ENCODE peak calls at places on chromosomes 6 and 20, in seven cellular contexts. T is heart right ventricle; G is ovary; O is A549; E is CD8-positive, alpha-beta T cell; W is IMR-90; C is A673. L is an unnamed sample. For H3K4me1, the result is how much of the 10 kb centered on the place peaks cover.

GRCh38 chr20:59182401-59183044 is 18.9 kb downstream of the ZNF831 start:
- DNase-seq in T (no peak), G (no peak), O (no peak), E (no peak), W (no peak), C (no peak), L (no peak)

GRCh38 chr6:132853059-132853458 is 38.7 kb downstream of the RPS12 start:
- DNase-seq in T (no peak), G (no peak), O (no peak), E (no peak), W (no peak), C (no peak), L (no peak)

GRCh38 chr6:169411296-169411695 is 157.7 kb upstream of the THBS2 start:
- DNase-seq in T (no peak), G (no peak), O (no peak), E (no peak), W (no peak), C (no peak), L (no peak)

GRCh38 chr6:91317247-91317646 is 730.4 kb upstream of the MAP3K7 start:
- DNase-seq in T (no peak), G (no peak), O (no peak), E (no peak), W (peak), C (no peak), L (no peak)

GRCh38 chr20:44993343-44993742 is 27.0 kb downstream of the STK4 start:
- DNase-seq in T (no peak), G (no peak), O (no peak), E (no peak), W (peak), C (peak), L (no peak)

GRCh38 chr6:16031278-16031981 is 97.5 kb upstream of the MYLIP start:
- DNase-seq in T (no peak), G (no peak), O (no peak), E (no peak), W (no peak), C (no peak), L (no peak)

GRCh38 chr6:169654590-169655391 is 47.0 kb downstream of the WDR27 start:
- DNase-seq in T (no peak), G (peak), O (peak), E (peak), W (peak), C (peak), L (peak)

GRCh38 chr20:20212675-20213096 is 155.2 kb upstream of the INSM1 start:
- DNase-seq in T (no peak), G (no peak), O (no peak), E (no peak), W (no peak), C (no peak), L (no peak)

GRCh38 chr6:20236344-20236743 is 24.1 kb upstream of the MBOAT1 start:
- DNase-seq in T (no peak), G (no peak), O (no peak), E (no peak), W (no peak), C (no peak), L (no peak)

GRCh38 chr20:49658508-49658907 is 55.2 kb downstream of the B4GALT5 start:
- DNase-seq in T (no peak), G (no peak), O (no peak), E (no peak), W (no peak), C (peak), L (no peak)

GRCh38 chr6:37806213-37806612 is 13.3 kb upstream of the ZFAND3 start:
- DNase-seq in T (no peak), G (no peak), O (no peak), E (no peak), W (no peak), C (no peak), L (no peak)

GRCh38 chr20:49539481-49540231 is 28.3 kb downstream of the PTGIS start:
- DNase-seq in T (no peak), G (no peak), O (no peak), E (no peak), W (no peak), C (no peak), L (no peak)

GRCh38 chr6:136037885-136038460 is 186.5 kb downstream of the PDE7B start:
- DNase-seq in T (peak), G (peak), O (no peak), E (no peak), W (peak), C (no peak), L (peak)

GRCh38 chr6:149904661-149905370 is 6.9 kb upstream of the RAET1E start:
- DNase-seq in T (no peak), G (no peak), O (no peak), E (no peak), W (no peak), C (no peak), L (no peak)

GRCh38 chr6:40896696-40897095 is 142.3 kb downstream of the UNC5CL start:
- DNase-seq in T (no peak), G (no peak), O (no peak), E (no peak), W (no peak), C (no peak), L (no peak)

GRCh38 chr20:33444797-33445560 is 1.4 kb upstream of the SNTA1 start:
- DNase-seq in T (peak), G (no peak), O (peak), E (peak), W (no peak), C (no peak), L (no peak)

GRCh38 chr6:112842338-112842700 is 495.2 kb downstream of the RFPL4B start:
- DNase-seq in T (no peak), G (no peak), O (no peak), E (no peak), W (no peak), C (no peak), L (no peak)

GRCh38 chr6:49453221-49453620 is 9.8 kb downstream of the MMUT start:
- DNase-seq in T (no peak), G (no peak), O (peak), E (no peak), W (no peak), C (peak), L (no peak)

GRCh38 chr6:155187994-155188706 is 75.7 kb upstream of the CLDN20 start:
- DNase-seq in T (no peak), G (no peak), O (no peak), E (no peak), W (peak), C (peak), L (no peak)

GRCh38 chr6:2818593-2818992 is 23.1 kb downstream of the SERPINB1 start:
- DNase-seq in T (no peak), G (no peak), O (no peak), E (no peak), W (peak), C (no peak), L (no peak)

GRCh38 chr6:108002365-108003221 is 44.6 kb upstream of the SEC63 start:
- DNase-seq in T (no peak), G (no peak), O (peak), E (no peak), W (peak), C (no peak), L (no peak)

GRCh38 chr6:64732888-64733287 is 974.1 kb downstream of the EYS start:
- DNase-seq in T (no peak), G (no peak), O (no peak), E (no peak), W (no peak), C (no peak), L (no peak)

GRCh38 chr20:19920388-19921138 is 96.6 kb upstream of the NAA20 start:
- DNase-seq in T (no peak), G (no peak), O (no peak), E (no peak), W (no peak), C (no peak), L (no peak)

GRCh38 chr20:8805737-8806442 is 263.0 kb upstream of the PLCB4 start:
- DNase-seq in T (no peak), G (no peak), O (no peak), E (no peak), W (no peak), C (no peak), L (no peak)

GRCh38 chr20:58231678-58232077 is 3.2 kb upstream of the ANKRD60 start:
- DNase-seq in T (no peak), G (no peak), O (peak), E (no peak), W (peak), C (peak), L (no peak)

GRCh38 chr6:147268254-147268653 is 64.0 kb downstream of the STXBP5 start:
- DNase-seq in T (no peak), G (no peak), O (no peak), E (no peak), W (peak), C (no peak), L (no peak)

GRCh38 chr6:150016324-150017185 is 8.8 kb downstream of the RAET1L start:
- DNase-seq in T (no peak), G (peak), O (peak), E (peak), W (peak), C (peak), L (no peak)

GRCh38 chr6:99852031-99852430 is 142.0 kb downstream of the MCHR2 start:
- DNase-seq in T (no peak), G (no peak), O (no peak), E (no peak), W (no peak), C (no peak), L (no peak)

GRCh38 chr6:145155873-145156782 is 579.2 kb downstream of the EPM2A start:
- DNase-seq in T (no peak), G (no peak), O (no peak), E (no peak), W (no peak), C (no peak), L (no peak)

GRCh38 chr20:54479138-54479906 is 3.9 kb downstream of the DOK5 start:
- DNase-seq in T (no peak), G (no peak), O (peak), E (no peak), W (peak), C (peak), L (no peak)

GRCh38 chr6:37679539-37680476 is 17.9 kb downstream of the MDGA1 start:
- DNase-seq in T (no peak), G (no peak), O (no peak), E (no peak), W (no peak), C (no peak), L (no peak)

GRCh38 chr20:62362590-62362940 is 4.5 kb downstream of the LAMA5 start:
- DNase-seq in T (no peak), G (peak), O (no peak), E (no peak), W (no peak), C (no peak), L (no peak)

GRCh38 chr6:111957623-111958315 is 84.5 kb upstream of the FYN start:
- DNase-seq in T (no peak), G (no peak), O (no peak), E (no peak), W (peak), C (no peak), L (no peak)

GRCh38 chr6:46263709-46264091 is 92.9 kb upstream of the ENPP5 start:
- DNase-seq in T (no peak), G (no peak), O (no peak), E (no peak), W (peak), C (peak), L (no peak)

GRCh38 chr6:37607949-37608348 is 89.7 kb downstream of the MDGA1 start:
- DNase-seq in T (no peak), G (no peak), O (no peak), E (no peak), W (peak), C (peak), L (no peak)

GRCh38 chr20:21388566-21388965 is 8.8 kb downstream of the NKX2-4 start:
- DNase-seq in T (no peak), G (no peak), O (no peak), E (no peak), W (no peak), C (no peak), L (no peak)

GRCh38 chr6:146905313-146905712 is 298.9 kb upstream of the STXBP5 start:
- DNase-seq in T (no peak), G (no peak), O (peak), E (no peak), W (peak), C (peak), L (no peak)

GRCh38 chr6:29071831-29072723 is 15.0 kb downstream of the OR2B3 start:
- DNase-seq in T (no peak), G (no peak), O (peak), E (no peak), W (no peak), C (peak), L (no peak)

GRCh38 chr20:15913661-15914060 is 659.6 kb downstream of the KIF16B start:
- DNase-seq in T (no peak), G (no peak), O (no peak), E (no peak), W (no peak), C (no peak), L (no peak)
- H3K4me1 ChIP-seq in T (under half), G (under half), O (under half), E (under half), W (under half), C (under half), L (under half)

GRCh38 chr6:53033764-53034163 is 31.4 kb upstream of the FBXO9 start:
- DNase-seq in T (no peak), G (peak), O (no peak), E (no peak), W (peak), C (no peak), L (no peak)
- H3K27ac ChIP-seq in T (peak), G (peak), O (no peak), E (no peak), W (peak), C (no peak), L (no peak)

DNA sequence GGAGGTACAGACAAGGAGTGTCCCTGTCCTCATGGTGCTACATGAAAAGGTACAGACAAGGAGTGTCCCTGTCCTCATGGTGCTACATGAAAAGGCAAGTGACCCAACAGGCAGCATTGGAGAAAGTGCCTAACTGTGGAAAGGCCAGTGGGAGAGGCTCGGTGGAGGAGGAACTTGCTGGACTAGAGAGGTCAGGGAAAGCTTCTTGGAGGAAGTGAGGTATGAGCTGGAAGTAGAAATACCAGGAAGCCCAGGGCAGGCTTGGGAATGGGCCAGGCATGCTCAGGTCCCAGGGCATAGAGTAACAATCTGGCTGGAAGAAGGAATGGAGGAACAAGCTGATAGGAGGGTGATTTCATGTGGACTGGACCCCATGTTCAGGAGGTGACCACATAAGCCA is 59.8 kb upstream of the FNDC1 start:
- DNase-seq in T (no peak), G (no peak), O (no peak), E (no peak), W (no peak), C (no peak), L (peak)
- H3K4me1 ChIP-seq in T (under half), G (under half), O (under half), E (half or more), W (under half), C (under half), L (under half)

DNA sequence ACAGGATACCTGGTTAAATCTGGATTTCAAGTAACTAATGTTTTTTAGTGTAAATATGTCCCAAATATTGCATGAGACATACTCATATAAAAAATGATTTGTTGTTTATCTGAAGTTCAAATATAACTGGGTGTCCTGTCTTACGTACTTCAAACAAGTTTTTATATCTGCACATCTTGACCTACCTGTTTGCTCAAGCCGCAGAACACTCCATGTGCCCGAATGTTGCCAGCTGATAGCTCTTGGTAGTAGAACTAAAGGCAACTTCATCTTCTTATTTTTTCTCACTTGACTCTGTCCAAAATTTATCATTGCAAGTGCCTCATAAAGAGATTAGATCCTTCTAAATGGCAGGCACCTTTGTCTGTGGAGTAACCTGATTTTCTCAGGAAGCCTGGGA is 39.1 kb upstream of the KLHL31 start:
- DNase-seq in T (no peak), G (no peak), O (no peak), E (no peak), W (no peak), C (no peak), L (no peak)
- H3K27ac ChIP-seq in T (no peak), G (no peak), O (no peak), E (no peak), W (no peak), C (no peak), L (no peak)

DNA sequence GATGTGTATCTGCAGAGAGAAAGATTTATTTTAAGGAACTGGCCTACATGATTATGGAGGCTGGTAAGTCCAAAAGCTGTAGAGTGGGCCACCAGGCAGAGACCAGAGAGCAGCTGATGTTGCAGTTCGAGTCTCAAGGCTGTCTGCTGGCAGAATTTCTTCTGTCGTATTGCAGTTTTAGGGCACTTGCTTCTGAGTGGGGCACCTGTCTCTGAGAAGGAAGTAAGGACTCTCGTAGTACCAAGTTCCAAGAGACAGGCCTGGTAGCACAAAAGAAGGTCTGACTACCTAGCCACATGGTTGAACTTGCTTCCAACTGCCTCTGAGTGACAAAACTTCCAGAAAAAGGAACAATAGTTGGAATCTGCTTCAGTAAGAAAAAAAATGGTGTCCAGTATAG is 12.0 kb upstream of the IFNGR1 start:
- DNase-seq in T (no peak), G (no peak), O (no peak), E (no peak), W (no peak), C (no peak), L (no peak)
- H3K4me1 ChIP-seq in T (under half), G (under half), O (under half), E (under half), W (under half), C (under half), L (under half)

GRCh38 chr6:12291083-12291784 is 1.1 kb downstream of the EDN1 start:
- DNase-seq in T (no peak), G (no peak), O (peak), E (no peak), W (no peak), C (no peak), L (no peak)
- H3K27ac ChIP-seq in T (peak), G (no peak), O (peak), E (no peak), W (no peak), C (no peak), L (peak)

DNA sequence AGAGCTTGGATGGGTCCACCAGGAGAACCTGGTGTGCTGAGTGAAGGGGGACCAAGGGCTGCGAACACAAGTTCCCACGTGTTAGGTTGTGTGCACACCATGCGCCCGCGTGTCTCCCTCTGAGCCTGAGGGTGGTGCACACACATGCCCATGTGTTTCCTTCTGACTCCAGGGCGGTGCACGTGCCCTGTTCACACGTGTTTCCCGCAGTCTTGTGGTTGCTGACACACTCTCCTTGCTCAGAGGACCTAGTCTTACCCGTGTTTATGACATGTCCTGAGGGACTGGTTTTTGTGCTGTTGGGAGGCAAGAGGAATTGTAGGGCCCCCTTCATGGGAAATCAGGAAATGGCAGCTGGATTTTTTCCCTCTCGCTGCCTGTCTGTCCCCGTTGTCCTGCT is 36.3 kb upstream of the PCMTD2 start:
- DNase-seq in T (no peak), G (no peak), O (no peak), E (no peak), W (no peak), C (no peak), L (no peak)
- H3K4me1 ChIP-seq in T (under half), G (under half), O (under half), E (under half), W (under half), C (under half), L (under half)

GRCh38 chr20:41342474-41343464 is 2.1 kb downstream of the LPIN3 start:
- DNase-seq in T (no peak), G (no peak), O (no peak), E (no peak), W (no peak), C (no peak), L (no peak)

GRCh38 chr20:41345729-41346067 is 5.1 kb downstream of the LPIN3 start:
- DNase-seq in T (no peak), G (no peak), O (no peak), E (no peak), W (no peak), C (no peak), L (no peak)

GRCh38 chr20:41347523-41348429 is 7.2 kb downstream of the LPIN3 start:
- DNase-seq in T (no peak), G (no peak), O (no peak), E (no peak), W (peak), C (no peak), L (no peak)

GRCh38 chr20:41344477-41344876 is 3.9 kb downstream of the LPIN3 start:
- DNase-seq in T (no peak), G (no peak), O (no peak), E (no peak), W (no peak), C (no peak), L (no peak)

GRCh38 chr20:41344938-41345728 is 4.5 kb downstream of the LPIN3 start:
- DNase-seq in T (no peak), G (no peak), O (no peak), E (no peak), W (no peak), C (no peak), L (no peak)
- H3K27ac ChIP-seq in T (no peak), G (no peak), O (no peak), E (no peak), W (no peak), C (no peak), L (no peak)